ENCODE peak calls at places on chromosomes 5 and 9, in nine cellular contexts. One of them, this sample, is unnamed. For H3K27me3, the result is how much of the 10 kb centered on the place peaks cover.

GRCh38 chr5:143080407-143080806 is 310.2 kb downstream of the ARHGAP26 start:
- DNase-seq in body of pancreas: no peak
- DNase-seq in brain microvascular endothelial cell: no peak
- DNase-seq in HCT116: no peak
- DNase-seq in left lung: no peak
- DNase-seq in cardiac muscle cell: no peak
- DNase-seq in tibial artery: no peak
- DNase-seq in CD8-positive, alpha-beta memory T cell: no peak
- DNase-seq in dorsolateral prefrontal cortex: no peak
- DNase-seq in this sample: no peak

GRCh38 chr5:115573133-115573532 is 28.6 kb upstream of the FEM1C start:
- DNase-seq in body of pancreas: no peak
- DNase-seq in brain microvascular endothelial cell: peak
- DNase-seq in HCT116: no peak
- DNase-seq in left lung: no peak
- DNase-seq in cardiac muscle cell: peak
- DNase-seq in tibial artery: no peak
- DNase-seq in CD8-positive, alpha-beta memory T cell: no peak
- DNase-seq in dorsolateral prefrontal cortex: no peak
- DNase-seq in this sample: no peak

GRCh38 chr5:172666251-172666650 is 25.2 kb downstream of the NEURL1B start:
- DNase-seq in body of pancreas: peak
- DNase-seq in brain microvascular endothelial cell: no peak
- DNase-seq in HCT116: no peak
- DNase-seq in left lung: no peak
- DNase-seq in cardiac muscle cell: peak
- DNase-seq in tibial artery: peak
- DNase-seq in CD8-positive, alpha-beta memory T cell: no peak
- DNase-seq in dorsolateral prefrontal cortex: no peak
- DNase-seq in this sample: no peak

GRCh38 chr9:35501941-35502340 is 12.0 kb downstream of the RUSC2 start:
- DNase-seq in body of pancreas: no peak
- DNase-seq in brain microvascular endothelial cell: no peak
- DNase-seq in HCT116: no peak
- DNase-seq in left lung: no peak
- DNase-seq in cardiac muscle cell: no peak
- DNase-seq in tibial artery: no peak
- DNase-seq in CD8-positive, alpha-beta memory T cell: no peak
- DNase-seq in dorsolateral prefrontal cortex: no peak
- DNase-seq in this sample: no peak

GRCh38 chr5:160507181-160507811 is 85.6 kb downstream of the PTTG1 start:
- DNase-seq in body of pancreas: peak
- DNase-seq in brain microvascular endothelial cell: peak
- DNase-seq in HCT116: no peak
- DNase-seq in left lung: no peak
- DNase-seq in cardiac muscle cell: peak
- DNase-seq in tibial artery: no peak
- DNase-seq in CD8-positive, alpha-beta memory T cell: no peak
- DNase-seq in dorsolateral prefrontal cortex: peak
- DNase-seq in this sample: no peak

GRCh38 chr5:82808960-82809359 is 268.2 kb downstream of the TMEM167A start:
- DNase-seq in body of pancreas: no peak
- DNase-seq in brain microvascular endothelial cell: peak
- DNase-seq in HCT116: no peak
- DNase-seq in left lung: no peak
- DNase-seq in cardiac muscle cell: peak
- DNase-seq in tibial artery: no peak
- DNase-seq in CD8-positive, alpha-beta memory T cell: no peak
- DNase-seq in dorsolateral prefrontal cortex: no peak
- DNase-seq in this sample: no peak

GRCh38 chr5:72224946-72225427 is 95.1 kb downstream of the MRPS27 start:
- DNase-seq in body of pancreas: no peak
- DNase-seq in brain microvascular endothelial cell: peak
- DNase-seq in HCT116: no peak
- DNase-seq in left lung: no peak
- DNase-seq in cardiac muscle cell: peak
- DNase-seq in tibial artery: no peak
- DNase-seq in CD8-positive, alpha-beta memory T cell: no peak
- DNase-seq in dorsolateral prefrontal cortex: no peak
- DNase-seq in this sample: no peak

GRCh38 chr9:128405780-128406171 is 14.9 kb upstream of the CERCAM start:
- DNase-seq in body of pancreas: no peak
- DNase-seq in brain microvascular endothelial cell: no peak
- DNase-seq in HCT116: no peak
- DNase-seq in left lung: no peak
- DNase-seq in cardiac muscle cell: no peak
- DNase-seq in tibial artery: no peak
- DNase-seq in CD8-positive, alpha-beta memory T cell: no peak
- DNase-seq in dorsolateral prefrontal cortex: no peak
- DNase-seq in this sample: no peak

GRCh38 chr9:88722753-88723152 is 187.8 kb downstream of the NXNL2 start:
- DNase-seq in body of pancreas: no peak
- DNase-seq in brain microvascular endothelial cell: no peak
- DNase-seq in HCT116: no peak
- DNase-seq in left lung: no peak
- DNase-seq in cardiac muscle cell: peak
- DNase-seq in tibial artery: no peak
- DNase-seq in CD8-positive, alpha-beta memory T cell: no peak
- DNase-seq in dorsolateral prefrontal cortex: no peak
- DNase-seq in this sample: no peak

GRCh38 chr9:111393971-111394370 is 63.9 kb upstream of the OR2K2 start:
- DNase-seq in body of pancreas: no peak
- DNase-seq in brain microvascular endothelial cell: no peak
- DNase-seq in HCT116: no peak
- DNase-seq in left lung: no peak
- DNase-seq in cardiac muscle cell: no peak
- DNase-seq in tibial artery: no peak
- DNase-seq in CD8-positive, alpha-beta memory T cell: no peak
- DNase-seq in dorsolateral prefrontal cortex: no peak
- DNase-seq in this sample: no peak

GRCh38 chr9:7336356-7337075 is 463.1 kb downstream of the DMAC1 start:
- DNase-seq in body of pancreas: no peak
- DNase-seq in brain microvascular endothelial cell: no peak
- DNase-seq in HCT116: no peak
- DNase-seq in left lung: no peak
- DNase-seq in cardiac muscle cell: peak
- DNase-seq in tibial artery: no peak
- DNase-seq in CD8-positive, alpha-beta memory T cell: no peak
- DNase-seq in dorsolateral prefrontal cortex: no peak
- DNase-seq in this sample: no peak

GRCh38 chr5:142694092-142694856 is 8.4 kb upstream of the FGF1 start:
- DNase-seq in body of pancreas: no peak
- DNase-seq in brain microvascular endothelial cell: no peak
- DNase-seq in HCT116: no peak
- DNase-seq in left lung: no peak
- DNase-seq in cardiac muscle cell: no peak
- DNase-seq in tibial artery: no peak
- DNase-seq in CD8-positive, alpha-beta memory T cell: no peak
- DNase-seq in dorsolateral prefrontal cortex: no peak
- DNase-seq in this sample: no peak

GRCh38 chr5:177432143-177432904 is 5.8 kb downstream of the GRK6 start:
- DNase-seq in body of pancreas: no peak
- DNase-seq in brain microvascular endothelial cell: no peak
- DNase-seq in HCT116: no peak
- DNase-seq in left lung: no peak
- DNase-seq in cardiac muscle cell: no peak
- DNase-seq in tibial artery: no peak
- DNase-seq in CD8-positive, alpha-beta memory T cell: no peak
- DNase-seq in dorsolateral prefrontal cortex: no peak
- DNase-seq in this sample: no peak

GRCh38 chr5:136666970-136667620 is 301.8 kb upstream of the TRPC7 start:
- DNase-seq in body of pancreas: no peak
- DNase-seq in brain microvascular endothelial cell: no peak
- DNase-seq in HCT116: no peak
- DNase-seq in left lung: no peak
- DNase-seq in cardiac muscle cell: no peak
- DNase-seq in tibial artery: no peak
- DNase-seq in CD8-positive, alpha-beta memory T cell: no peak
- DNase-seq in dorsolateral prefrontal cortex: no peak
- DNase-seq in this sample: no peak

GRCh38 chr9:132813115-132813784 is 64.8 kb downstream of the AK8 start:
- DNase-seq in body of pancreas: no peak
- DNase-seq in brain microvascular endothelial cell: no peak
- DNase-seq in HCT116: no peak
- DNase-seq in left lung: no peak
- DNase-seq in cardiac muscle cell: no peak
- DNase-seq in tibial artery: no peak
- DNase-seq in CD8-positive, alpha-beta memory T cell: no peak
- DNase-seq in dorsolateral prefrontal cortex: no peak
- DNase-seq in this sample: no peak
- H3K27me3 ChIP-seq in body of pancreas: under half
- H3K27me3 ChIP-seq in brain microvascular endothelial cell: under half
- H3K27me3 ChIP-seq in HCT116: under half
- H3K27me3 ChIP-seq in left lung: under half
- H3K27me3 ChIP-seq in cardiac muscle cell: under half
- H3K27me3 ChIP-seq in tibial artery: under half
- H3K27me3 ChIP-seq in CD8-positive, alpha-beta memory T cell: under half
- H3K27me3 ChIP-seq in dorsolateral prefrontal cortex: under half
- H3K27me3 ChIP-seq in this sample: under half

GRCh38 chr5:175325681-175326080 is 118.3 kb downstream of the DRD1 start:
- DNase-seq in body of pancreas: no peak
- DNase-seq in brain microvascular endothelial cell: no peak
- DNase-seq in HCT116: no peak
- DNase-seq in left lung: no peak
- DNase-seq in cardiac muscle cell: no peak
- DNase-seq in tibial artery: no peak
- DNase-seq in CD8-positive, alpha-beta memory T cell: no peak
- DNase-seq in dorsolateral prefrontal cortex: no peak
- DNase-seq in this sample: no peak

GRCh38 chr5:175319199-175319598 is 124.8 kb downstream of the DRD1 start:
- DNase-seq in body of pancreas: no peak
- DNase-seq in brain microvascular endothelial cell: no peak
- DNase-seq in HCT116: no peak
- DNase-seq in left lung: no peak
- DNase-seq in cardiac muscle cell: no peak
- DNase-seq in tibial artery: no peak
- DNase-seq in CD8-positive, alpha-beta memory T cell: no peak
- DNase-seq in dorsolateral prefrontal cortex: no peak
- DNase-seq in this sample: no peak

GRCh38 chr5:175317872-175318271 is 126.1 kb downstream of the DRD1 start:
- DNase-seq in body of pancreas: no peak
- DNase-seq in brain microvascular endothelial cell: no peak
- DNase-seq in HCT116: no peak
- DNase-seq in left lung: no peak
- DNase-seq in cardiac muscle cell: no peak
- DNase-seq in tibial artery: no peak
- DNase-seq in CD8-positive, alpha-beta memory T cell: no peak
- DNase-seq in dorsolateral prefrontal cortex: no peak
- DNase-seq in this sample: no peak

DNA sequence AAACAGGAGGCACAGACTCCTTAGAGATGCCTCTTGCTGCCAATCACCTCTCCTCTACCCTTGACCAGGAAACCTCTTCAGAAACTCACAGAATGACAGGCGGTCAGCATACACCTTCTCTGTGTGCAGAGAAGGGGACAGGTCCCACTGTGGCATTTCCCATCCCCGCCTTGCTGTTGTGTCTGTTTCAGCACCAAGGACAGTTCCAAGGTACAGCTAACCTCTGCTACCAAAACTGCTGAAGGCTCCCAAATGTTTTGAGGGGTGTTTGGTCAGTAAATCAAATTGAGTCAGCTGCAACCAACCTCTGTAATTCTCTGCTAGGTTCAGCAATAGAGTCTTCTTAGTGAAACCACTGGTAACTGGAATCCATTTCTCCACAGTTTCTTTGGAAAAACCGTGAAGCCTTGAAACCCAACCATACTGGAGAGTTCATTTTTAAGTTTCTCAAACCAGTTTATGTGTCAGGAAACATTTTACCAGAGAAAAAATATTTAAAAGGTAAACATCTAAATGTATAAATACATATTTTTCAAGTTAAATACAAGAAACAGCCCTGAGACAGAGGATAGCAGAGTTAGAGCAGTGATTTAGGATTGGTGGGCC is 122.0 kb downstream of the DRD1 start:
- DNase-seq in body of pancreas: peak
- DNase-seq in brain microvascular endothelial cell: peak
- DNase-seq in HCT116: peak
- DNase-seq in left lung: no peak
- DNase-seq in cardiac muscle cell: peak
- DNase-seq in tibial artery: no peak
- DNase-seq in CD8-positive, alpha-beta memory T cell: no peak
- DNase-seq in dorsolateral prefrontal cortex: no peak
- DNase-seq in this sample: no peak
- H3K27me3 ChIP-seq in body of pancreas: under half
- H3K27me3 ChIP-seq in brain microvascular endothelial cell: under half
- H3K27me3 ChIP-seq in HCT116: under half
- H3K27me3 ChIP-seq in left lung: under half
- H3K27me3 ChIP-seq in cardiac muscle cell: under half
- H3K27me3 ChIP-seq in tibial artery: under half
- H3K27me3 ChIP-seq in CD8-positive, alpha-beta memory T cell: under half
- H3K27me3 ChIP-seq in dorsolateral prefrontal cortex: under half
- H3K27me3 ChIP-seq in this sample: under half

GRCh38 chr5:51380603-51381207 is 2.5 kb upstream of the ISL1 start:
- DNase-seq in body of pancreas: no peak
- DNase-seq in brain microvascular endothelial cell: peak
- DNase-seq in HCT116: no peak
- DNase-seq in left lung: no peak
- DNase-seq in cardiac muscle cell: peak
- DNase-seq in tibial artery: no peak
- DNase-seq in CD8-positive, alpha-beta memory T cell: no peak
- DNase-seq in dorsolateral prefrontal cortex: no peak
- DNase-seq in this sample: no peak

GRCh38 chr5:51378415-51378777 is 4.9 kb upstream of the ISL1 start:
- DNase-seq in body of pancreas: no peak
- DNase-seq in brain microvascular endothelial cell: no peak
- DNase-seq in HCT116: no peak
- DNase-seq in left lung: no peak
- DNase-seq in cardiac muscle cell: no peak
- DNase-seq in tibial artery: no peak
- DNase-seq in CD8-positive, alpha-beta memory T cell: no peak
- DNase-seq in dorsolateral prefrontal cortex: no peak
- DNase-seq in this sample: no peak

GRCh38 chr5:51378061-51378409 is 5.2 kb upstream of the ISL1 start:
- DNase-seq in body of pancreas: no peak
- DNase-seq in brain microvascular endothelial cell: no peak
- DNase-seq in HCT116: no peak
- DNase-seq in left lung: no peak
- DNase-seq in cardiac muscle cell: no peak
- DNase-seq in tibial artery: no peak
- DNase-seq in CD8-positive, alpha-beta memory T cell: no peak
- DNase-seq in dorsolateral prefrontal cortex: no peak
- DNase-seq in this sample: no peak

GRCh38 chr5:51377151-51378060 is 5.8 kb upstream of the ISL1 start:
- DNase-seq in body of pancreas: no peak
- DNase-seq in brain microvascular endothelial cell: no peak
- DNase-seq in HCT116: no peak
- DNase-seq in left lung: no peak
- DNase-seq in cardiac muscle cell: no peak
- DNase-seq in tibial artery: no peak
- DNase-seq in CD8-positive, alpha-beta memory T cell: no peak
- DNase-seq in dorsolateral prefrontal cortex: no peak
- DNase-seq in this sample: no peak

GRCh38 chr5:51378778-51379652 is 4.2 kb upstream of the ISL1 start:
- DNase-seq in body of pancreas: no peak
- DNase-seq in brain microvascular endothelial cell: no peak
- DNase-seq in HCT116: no peak
- DNase-seq in left lung: no peak
- DNase-seq in cardiac muscle cell: no peak
- DNase-seq in tibial artery: no peak
- DNase-seq in CD8-positive, alpha-beta memory T cell: no peak
- DNase-seq in dorsolateral prefrontal cortex: no peak
- DNase-seq in this sample: no peak
- H3K27me3 ChIP-seq in body of pancreas: half or more
- H3K27me3 ChIP-seq in brain microvascular endothelial cell: half or more
- H3K27me3 ChIP-seq in HCT116: under half
- H3K27me3 ChIP-seq in left lung: half or more
- H3K27me3 ChIP-seq in cardiac muscle cell: half or more
- H3K27me3 ChIP-seq in tibial artery: under half
- H3K27me3 ChIP-seq in CD8-positive, alpha-beta memory T cell: under half
- H3K27me3 ChIP-seq in dorsolateral prefrontal cortex: half or more
- H3K27me3 ChIP-seq in this sample: under half

GRCh38 chr9:36985061-36985768 is 48.9 kb downstream of the PAX5 start:
- DNase-seq in body of pancreas: no peak
- DNase-seq in brain microvascular endothelial cell: no peak
- DNase-seq in HCT116: no peak
- DNase-seq in left lung: no peak
- DNase-seq in cardiac muscle cell: no peak
- DNase-seq in tibial artery: no peak
- DNase-seq in CD8-positive, alpha-beta memory T cell: no peak
- DNase-seq in dorsolateral prefrontal cortex: no peak
- DNase-seq in this sample: no peak
- H3K27me3 ChIP-seq in body of pancreas: under half
- H3K27me3 ChIP-seq in brain microvascular endothelial cell: half or more
- H3K27me3 ChIP-seq in HCT116: under half
- H3K27me3 ChIP-seq in left lung: half or more
- H3K27me3 ChIP-seq in cardiac muscle cell: half or more
- H3K27me3 ChIP-seq in tibial artery: under half
- H3K27me3 ChIP-seq in CD8-positive, alpha-beta memory T cell: under half
- H3K27me3 ChIP-seq in dorsolateral prefrontal cortex: half or more
- H3K27me3 ChIP-seq in this sample: under half

This sample was measured in breast epithelium.